ENCODE peak calls at places on chromosomes 4 and X, in five cellular contexts. I is GM10248, W is astrocyte of the spinal cord, X is dorsolateral prefrontal cortex, K is nephron progenitor cell. C is an unnamed sample.

GRCh38 chr4:16887887-16888286 is 10.6 kb downstream of the LDB2 start:
- DNase-seq in I (no peak), W (no peak), X (no peak), K (no peak), C (no peak)

GRCh38 chrX:124211312-124211942 is 121.0 kb upstream of the TEX13D start:
- DNase-seq in I (peak), W (no peak), X (no peak), K (no peak), C (peak)

GRCh38 chr4:153471691-153472080 is 5.5 kb downstream of the TMEM131L start:
- DNase-seq in I (peak), W (no peak), X (no peak), K (no peak), C (peak)

GRCh38 chr4:19927381-19927780 is 324.3 kb upstream of the SLIT2 start:
- DNase-seq in I (no peak), W (no peak), X (no peak), K (no peak), C (peak)

GRCh38 chr4:167868163-167868562 is 224.2 kb upstream of the ANXA10 start:
- DNase-seq in I (no peak), W (peak), X (no peak), K (no peak), C (peak)

GRCh38 chr4:100379583-100380105 is 138.2 kb downstream of the EMCN start:
- DNase-seq in I (no peak), W (no peak), X (no peak), K (no peak), C (no peak)

GRCh38 chr4:78720994-78721677 is 55.0 kb upstream of the BMP2K start:
- DNase-seq in I (peak), W (no peak), X (no peak), K (no peak), C (no peak)

GRCh38 chr4:183626168-183626567 is 32.8 kb downstream of the RWDD4 start:
- DNase-seq in I (no peak), W (no peak), X (no peak), K (no peak), C (no peak)

GRCh38 chr4:122009524-122009923 is 57.7 kb upstream of the TRPC3 start:
- DNase-seq in I (no peak), W (no peak), X (no peak), K (no peak), C (no peak)

GRCh38 chr4:24937176-24937575 is 24.3 kb upstream of the CCDC149 start:
- DNase-seq in I (no peak), W (no peak), X (no peak), K (no peak), C (no peak)

GRCh38 chr4:180106122-180106521 is 2137.1 kb upstream of the TENM3 start:
- DNase-seq in I (no peak), W (no peak), X (no peak), K (no peak), C (no peak)

GRCh38 chr4:176210101-176210500 is 14.7 kb upstream of the SPATA4 start:
- DNase-seq in I (no peak), W (no peak), X (no peak), K (no peak), C (no peak)

GRCh38 chr4:53161475-53162423 is 204.1 kb downstream of the SCFD2 start:
- DNase-seq in I (no peak), W (no peak), X (no peak), K (no peak), C (no peak)

GRCh38 chrX:49079489-49080428 is at the start of gene WDR45:
- DNase-seq in I (peak), W (peak), X (peak), K (peak), C (peak)

GRCh38 chr4:17038510-17039176 is 140.2 kb upstream of the LDB2 start:
- DNase-seq in I (no peak), W (no peak), X (no peak), K (no peak), C (no peak)

GRCh38 chr4:183986645-183987528 is 81.8 kb downstream of the STOX2 start:
- DNase-seq in I (no peak), W (no peak), X (no peak), K (no peak), C (no peak)

GRCh38 chrX:16903274-16904019 is 33.3 kb upstream of the RBBP7 start:
- DNase-seq in I (peak), W (no peak), X (no peak), K (no peak), C (no peak)

GRCh38 chr4:46390353-46391058 is 578 bp upstream of the GABRA2 start:
- DNase-seq in I (no peak), W (no peak), X (no peak), K (peak), C (no peak)

GRCh38 chr4:48642421-48643144 is 137.5 kb downstream of the FRYL start:
- DNase-seq in I (no peak), W (peak), X (no peak), K (no peak), C (peak)

GRCh38 chr4:103099691-103100392 is at the start of gene BDH2:
- DNase-seq in I (peak), W (peak), X (peak), K (peak), C (peak)

GRCh38 chrX:50697691-50698090 is 116.3 kb downstream of the SHROOM4 start:
- DNase-seq in I (no peak), W (peak), X (no peak), K (no peak), C (peak)

GRCh38 chr4:8861576-8862279 is 9.9 kb downstream of the HMX1 start:
- DNase-seq in I (no peak), W (no peak), X (no peak), K (no peak), C (no peak)

GRCh38 chr4:158159054-158159717 is 13.6 kb downstream of the GASK1B start:
- DNase-seq in I (no peak), W (peak), X (no peak), K (no peak), C (peak)

GRCh38 chrX:72738396-72738795 is 24.3 kb upstream of the PHKA1 start:
- DNase-seq in I (no peak), W (no peak), X (no peak), K (no peak), C (no peak)

GRCh38 chr4:123945301-123945700 is 548.7 kb downstream of the SPRY1 start:
- DNase-seq in I (no peak), W (no peak), X (no peak), K (no peak), C (no peak)

GRCh38 chr4:143085224-143085623 is 99.5 kb upstream of the USP38 start:
- DNase-seq in I (no peak), W (peak), X (no peak), K (no peak), C (peak)

GRCh38 chr4:15754323-15754722 is 23.8 kb upstream of the CD38 start:
- DNase-seq in I (no peak), W (peak), X (no peak), K (no peak), C (peak)

GRCh38 chr4:158459085-158459820 is 62.4 kb upstream of the RXFP1 start:
- DNase-seq in I (no peak), W (no peak), X (no peak), K (no peak), C (peak)

GRCh38 chrX:19836337-19836736 is 51.1 kb downstream of the SH3KBP1 start:
- DNase-seq in I (no peak), W (no peak), X (no peak), K (no peak), C (no peak)

GRCh38 chr4:4762909-4763814 is 96.3 kb upstream of the MSX1 start:
- DNase-seq in I (peak), W (peak), X (no peak), K (no peak), C (peak)

GRCh38 chrX:69324851-69325250 is 159.6 kb upstream of the PJA1 start:
- DNase-seq in I (peak), W (no peak), X (no peak), K (no peak), C (no peak)

GRCh38 chr4:187010052-187010451 is 286.4 kb upstream of the FAT1 start:
- DNase-seq in I (no peak), W (no peak), X (no peak), K (no peak), C (peak)

GRCh38 chr4:109302366-109303140 is at the start of gene COL25A1:
- DNase-seq in I (peak), W (peak), X (no peak), K (peak), C (peak)

GRCh38 chr4:150173420-150173819 is 95.2 kb downstream of the DCLK2 start:
- DNase-seq in I (no peak), W (peak), X (no peak), K (no peak), C (peak)

GRCh38 chr4:115370490-115370889 is 257.1 kb upstream of the NDST4 start:
- DNase-seq in I (no peak), W (no peak), X (no peak), K (no peak), C (no peak)

GRCh38 chrX:15973299-15973698 is 118.7 kb upstream of the AP1S2 start:
- DNase-seq in I (peak), W (peak), X (no peak), K (no peak), C (peak)

GRCh38 chr4:10620935-10621488 is 63.6 kb downstream of the CLNK start:
- DNase-seq in I (no peak), W (no peak), X (no peak), K (no peak), C (no peak)

GRCh38 chr4:120536884-120537283 is 385.6 kb downstream of the PRDM5 start:
- DNase-seq in I (no peak), W (no peak), X (no peak), K (no peak), C (no peak)

GRCh38 chr4:72375050-72375736 is 193.8 kb downstream of the ADAMTS3 start:
- DNase-seq in I (no peak), W (peak), X (no peak), K (no peak), C (peak)

DNA sequence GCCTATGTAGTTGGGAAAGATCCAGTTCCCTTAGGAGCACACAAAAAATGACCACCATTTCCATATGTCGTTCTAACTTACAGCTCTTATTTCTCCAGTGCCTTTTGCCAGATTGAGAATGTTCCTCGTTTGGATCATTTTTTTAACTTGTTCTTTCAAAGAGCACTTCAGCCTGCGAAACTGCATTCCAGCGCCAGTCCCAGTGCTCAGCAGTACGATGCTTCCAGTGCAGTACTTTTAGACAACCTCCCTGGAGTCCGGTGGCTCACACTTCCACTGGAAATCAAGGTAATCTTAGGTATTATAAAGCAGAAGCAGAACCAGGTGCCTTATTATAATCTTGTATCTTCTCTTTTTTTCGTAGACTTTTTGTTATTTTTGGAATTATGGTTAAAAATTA is 42.6 kb upstream of the SLC25A31 start:
- DNase-seq in I (no peak), W (no peak), X (no peak), K (no peak), C (no peak)
- TF ChIP-seq CTCF in I (no peak), W (no peak), X (no peak), K (no peak), C (no peak)

GRCh38 chr4:2441393-2442174 is 22.8 kb downstream of the CFAP99 start:
- DNase-seq in I (peak), W (peak), X (no peak), K (peak), C (peak)

GRCh38 chr4:2443986-2444740 is 24.7 kb upstream of the RNF4 start:
- DNase-seq in I (no peak), W (no peak), X (no peak), K (no peak), C (no peak)

GRCh38 chr4:2445130-2445529 is 23.8 kb upstream of the RNF4 start:
- DNase-seq in I (no peak), W (no peak), X (no peak), K (no peak), C (no peak)

GRCh38 chr4:2443061-2443730 is 24.4 kb downstream of the CFAP99 start:
- DNase-seq in I (no peak), W (no peak), X (no peak), K (no peak), C (no peak)

DNA sequence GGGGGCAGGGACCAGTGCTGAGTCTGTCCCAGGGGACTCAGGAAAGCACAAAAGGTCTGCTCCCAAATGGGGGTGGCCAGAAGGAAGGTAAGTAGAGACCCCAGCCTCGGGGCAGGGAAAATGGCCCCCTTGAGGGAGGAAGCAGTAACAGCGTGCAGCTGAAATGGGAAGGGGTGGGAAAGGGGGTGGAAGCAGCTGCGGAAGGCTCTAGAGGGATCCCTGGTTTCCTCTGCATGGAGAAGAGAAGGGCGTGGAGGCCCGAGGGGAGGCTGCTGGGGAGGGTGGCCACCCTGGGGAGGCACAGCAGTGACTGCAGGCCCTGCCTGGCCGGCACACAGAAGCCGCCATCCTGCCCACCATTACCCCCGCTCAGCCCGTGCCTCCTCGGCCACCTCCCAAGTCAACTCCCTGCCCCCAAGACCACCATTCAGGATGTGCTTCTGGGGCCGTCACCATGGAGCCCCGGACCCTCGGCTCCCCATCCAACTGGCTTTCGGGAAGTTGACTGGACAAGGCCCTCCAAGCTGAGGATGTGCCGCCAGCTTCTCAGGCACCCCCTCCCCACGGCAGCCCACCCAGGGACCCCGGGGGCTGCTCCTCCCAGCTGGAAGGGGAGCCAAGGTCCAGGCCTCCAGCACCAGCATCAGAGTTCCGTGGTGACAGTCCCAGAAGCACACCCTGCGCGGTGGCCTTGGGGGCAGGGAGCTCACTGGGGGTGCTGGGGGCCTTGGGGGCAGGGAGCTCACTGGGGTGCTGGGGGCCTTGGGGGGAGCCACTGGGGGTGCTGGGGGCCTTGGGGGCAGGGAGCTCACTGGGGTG is 23.6 kb downstream of the CFAP99 start:
- DNase-seq in I (no peak), W (no peak), X (no peak), K (no peak), C (no peak)
- TF ChIP-seq CTCF in I (no peak), W (no peak), X (no peak), K (no peak), C (no peak)

GRCh38 chr4:141654098-141654497 is 17.7 kb downstream of the IL15 start:
- DNase-seq in I (no peak), W (peak), X (no peak), K (peak), C (peak)
- TF ChIP-seq CTCF in I (peak), W (peak), X (peak), K (peak), C (peak)

DNA sequence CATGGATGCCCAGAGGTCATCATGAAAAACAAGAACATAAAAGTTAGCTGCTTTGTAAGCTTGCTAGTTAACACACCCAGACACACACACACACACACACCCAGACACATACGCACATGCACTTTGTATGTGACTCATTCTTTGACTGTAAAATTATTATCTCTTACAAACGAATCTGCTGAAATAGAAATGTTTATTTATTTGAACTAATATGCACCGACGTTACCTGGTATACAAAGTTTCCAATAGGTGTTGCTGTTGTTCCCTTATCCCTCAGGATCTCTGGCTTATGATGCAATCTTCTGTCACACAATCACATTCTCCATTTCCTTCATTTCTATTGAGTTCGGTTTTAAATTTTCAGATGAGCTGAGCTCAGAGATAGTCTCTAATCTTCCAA is 209.3 kb downstream of the PTTG2 start:
- DNase-seq in I (no peak), W (no peak), X (no peak), K (no peak), C (no peak)
- TF ChIP-seq CTCF in I (no peak), W (no peak), X (no peak), K (no peak), C (no peak)

DNA sequence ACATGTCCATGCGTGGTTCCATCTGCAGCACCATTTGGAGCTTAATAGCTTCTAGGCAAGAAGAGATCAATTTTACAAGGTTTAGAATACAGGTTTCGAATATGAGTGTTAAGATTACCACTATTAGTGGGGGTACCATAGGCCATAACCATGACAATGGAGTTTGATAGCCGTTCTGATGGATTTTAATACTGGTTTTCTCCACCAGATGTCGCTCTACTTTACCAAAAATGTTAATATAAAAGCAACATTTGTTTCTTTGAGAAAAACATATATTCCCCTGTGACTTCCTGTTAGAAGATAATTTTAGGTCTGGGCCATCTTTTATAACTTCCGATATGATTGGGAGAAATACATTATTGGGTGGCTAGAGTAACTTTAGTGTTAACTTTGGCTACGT is 499.7 kb upstream of the POU3F4 start:
- DNase-seq in I (no peak), W (no peak), X (no peak), K (no peak), C (no peak)
- TF ChIP-seq CTCF in I (peak), W (peak), X (peak), K (peak), C (peak)

GRCh38 chr4:97548943-97549583 is 594.2 kb downstream of the STPG2 start:
- DNase-seq in I (no peak), W (peak), X (no peak), K (no peak), C (no peak)
- TF ChIP-seq CTCF in I (no peak), W (no peak), X (no peak), K (no peak), C (peak)

DNA sequence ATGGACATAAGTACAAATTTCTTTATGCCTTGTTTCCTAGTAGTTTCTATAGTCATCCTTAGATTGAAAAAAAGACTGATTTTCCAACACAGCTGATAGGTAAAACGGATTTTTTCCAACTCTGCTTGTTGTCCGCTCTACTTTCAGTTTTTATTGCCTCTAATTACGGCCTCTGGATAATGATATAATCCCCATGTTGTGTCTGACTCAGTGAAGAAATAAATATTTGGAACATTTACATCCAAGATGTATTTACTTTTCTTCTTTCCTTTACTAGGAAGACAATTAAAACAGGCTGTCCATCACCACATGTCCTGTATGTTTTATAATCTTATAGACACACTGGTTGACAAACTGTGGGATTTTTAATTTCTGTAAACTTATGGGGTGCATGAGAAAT is 6.8 kb upstream of the CXCL3 start:
- DNase-seq in I (no peak), W (no peak), X (no peak), K (no peak), C (no peak)
- TF ChIP-seq CTCF in I (no peak), W (no peak), X (no peak), K (no peak), C (no peak)